ENCODE peak calls at places on chromosomes 16 and 17, in seven cellular contexts. U, H, T, F, X, Z and K are unnamed samples.

GRCh38 chr16:75821117-75821516 is 94.8 kb upstream of the CPHXL start:
- DNase-seq in H (no peak), Z (no peak), X (no peak), F (no peak), T (no peak), U (no peak), K (no peak)

GRCh38 chr16:75298252-75298651 is 46.8 kb upstream of the BCAR1 start:
- DNase-seq in Z (no peak), H (no peak), T (no peak), U (no peak), F (no peak), X (no peak), K (no peak)

GRCh38 chr16:65249768-65250167 is 127.9 kb upstream of the CDH11 start:
- DNase-seq in T (no peak), H (peak), U (no peak), X (no peak), F (no peak), Z (no peak), K (no peak)

GRCh38 chr17:70675070-70675590 is 505.8 kb downstream of the KCNJ2 start:
- DNase-seq in T (no peak), Z (no peak), X (no peak), H (no peak), U (no peak), F (no peak), K (no peak)

GRCh38 chr17:82212331-82213250 is at the start of gene CCDC57:
- DNase-seq in F (peak), H (peak), X (no peak), T (no peak), Z (peak), U (peak), K (no peak)

GRCh38 chr17:31373150-31374082 is 18.1 kb upstream of the RAB11FIP4 start:
- DNase-seq in X (peak), F (peak), H (peak), Z (peak), T (peak), U (no peak), K (no peak)

GRCh38 chr16:27324851-27325301 is 11.1 kb downstream of the IL4R start:
- DNase-seq in Z (no peak), T (no peak), H (no peak), U (no peak), F (peak), X (no peak), K (peak)

GRCh38 chr17:73956595-73957465 is 246.6 kb upstream of the RPL38 start:
- DNase-seq in T (no peak), H (no peak), U (peak), F (peak), X (no peak), Z (peak), K (no peak)

GRCh38 chr17:50386451-50386994 is 10.8 kb downstream of the LRRC59 start:
- DNase-seq in H (no peak), F (no peak), X (no peak), T (no peak), Z (no peak), U (no peak), K (no peak)

GRCh38 chr16:49546059-49546458 is 172.5 kb downstream of the C16orf78 start:
- DNase-seq in X (no peak), H (no peak), U (no peak), Z (no peak), F (no peak), T (no peak), K (no peak)

GRCh38 chr17:17412331-17412730 is 64.5 kb upstream of the MED9 start:
- DNase-seq in H (peak), T (no peak), U (peak), F (no peak), Z (no peak), X (peak), K (no peak)

GRCh38 chr17:57350266-57350665 is 93.9 kb downstream of the MSI2 start:
- DNase-seq in T (no peak), X (no peak), Z (no peak), H (no peak), U (no peak), F (no peak), K (no peak)

GRCh38 chr17:8176998-8177731 is 985 bp upstream of the TMEM107 start:
- DNase-seq in Z (no peak), H (no peak), X (no peak), T (no peak), U (no peak), F (peak), K (no peak)

GRCh38 chr17:46007461-46007965 is 8.5 kb downstream of the STH start:
- DNase-seq in F (no peak), X (no peak), H (no peak), T (no peak), U (no peak), Z (no peak), K (no peak)

GRCh38 chr16:30948087-30948955 is 547 bp upstream of the ORAI3 start:
- DNase-seq in X (peak), H (peak), Z (no peak), T (no peak), F (peak), U (peak), K (peak)

GRCh38 chr17:55168970-55169687 is 95.6 kb upstream of the HLF start:
- DNase-seq in T (peak), F (no peak), H (no peak), X (no peak), U (no peak), Z (no peak), K (no peak)

GRCh38 chr17:17004251-17004996 is 32.5 kb upstream of the TNFRSF13B start:
- DNase-seq in H (no peak), Z (no peak), X (no peak), F (no peak), U (peak), T (no peak), K (no peak)

GRCh38 chr17:63702223-63702577 is 2.3 kb upstream of the LIMD2 start:
- DNase-seq in H (no peak), T (no peak), X (no peak), F (no peak), Z (peak), U (peak), K (no peak)

GRCh38 chr17:80917716-80918560 is 73.7 kb upstream of the CHMP6 start:
- DNase-seq in Z (no peak), U (peak), X (no peak), F (no peak), H (no peak), T (no peak), K (peak)

GRCh38 chr16:79089735-79090284 is 510.7 kb downstream of the MAF start:
- DNase-seq in H (no peak), T (peak), F (no peak), X (no peak), Z (peak), U (no peak), K (no peak)

GRCh38 chr17:62672957-62673356 is 45.5 kb downstream of the MRC2 start:
- DNase-seq in U (no peak), X (no peak), F (no peak), H (no peak), T (no peak), Z (no peak), K (no peak)

GRCh38 chr16:57184890-57185445 is 871 bp downstream of the PSME3IP1 start:
- DNase-seq in F (peak), U (no peak), H (no peak), T (no peak), X (no peak), Z (no peak), K (no peak)

GRCh38 chr16:35431829-35432663 is 1972.6 kb downstream of the TP53TG3F start:
- DNase-seq in X (no peak), F (no peak), H (no peak), U (peak), T (no peak), Z (peak), K (no peak)

GRCh38 chr17:27381007-27381501 is 75.2 kb upstream of the KSR1 start:
- DNase-seq in U (peak), X (no peak), H (peak), T (peak), Z (peak), F (peak), K (peak)

GRCh38 chr17:79085154-79085920 is 10.7 kb downstream of the ENGASE start:
- DNase-seq in U (no peak), T (no peak), Z (no peak), F (no peak), X (no peak), H (no peak), K (no peak)

GRCh38 chr17:7336240-7337175 is at the start of gene ACAP1:
- DNase-seq in T (no peak), Z (peak), U (peak), X (no peak), F (no peak), H (no peak), K (no peak)

GRCh38 chr17:72150632-72151460 is 30.0 kb downstream of the SOX9 start:
- DNase-seq in F (peak), H (no peak), U (no peak), X (no peak), Z (no peak), T (no peak), K (no peak)

GRCh38 chr17:29347831-29348281 is 42.3 kb upstream of the TAOK1 start:
- DNase-seq in X (peak), Z (no peak), H (peak), F (no peak), T (no peak), U (no peak), K (no peak)

GRCh38 chr16:79176987-79177386 is 423.6 kb downstream of the MAF start:
- DNase-seq in U (no peak), F (no peak), H (no peak), X (no peak), T (no peak), Z (no peak), K (no peak)

GRCh38 chr16:54165174-54165911 is 121.2 kb downstream of the IRX3 start:
- DNase-seq in H (no peak), T (no peak), F (no peak), Z (no peak), U (no peak), X (no peak), K (no peak)

GRCh38 chr17:6471531-6472465 is 27.5 kb downstream of the PIMREG start:
- DNase-seq in X (no peak), H (peak), F (peak), T (no peak), Z (no peak), U (no peak), K (peak)

GRCh38 chr17:82559779-82560642 is 40.5 kb downstream of the FOXK2 start:
- DNase-seq in U (no peak), Z (no peak), H (no peak), F (no peak), X (no peak), T (no peak), K (no peak)

GRCh38 chr16:68539704-68540370 is 746 bp downstream of the ZFP90 start:
- DNase-seq in Z (peak), F (peak), X (no peak), T (no peak), H (peak), U (no peak), K (no peak)

GRCh38 chr16:48535831-48536599 is 74.0 kb downstream of the N4BP1 start:
- DNase-seq in T (peak), Z (peak), F (peak), H (peak), X (no peak), U (peak), K (no peak)

GRCh38 chr16:59973966-59974365 is 1239.8 kb upstream of the GOT2 start:
- DNase-seq in X (no peak), Z (no peak), F (no peak), T (no peak), U (no peak), H (peak), K (no peak)
- TF ChIP-seq CTCF in X (no peak), Z (no peak), F (no peak), T (no peak), U (no peak), H (no peak), K (no peak)

GRCh38 chr17:75764417-75764710 is 628 bp downstream of the GALK1 start:
- DNase-seq in X (no peak), F (no peak), U (no peak), Z (no peak), T (no peak), H (no peak), K (no peak)

GRCh38 chr17:75763269-75763607 is 1.8 kb downstream of the GALK1 start:
- DNase-seq in F (no peak), U (no peak), X (no peak), T (no peak), H (no peak), Z (no peak), K (no peak)

GRCh38 chr17:75765981-75766380 is 989 bp upstream of the GALK1 start:
- DNase-seq in U (no peak), F (no peak), X (no peak), T (no peak), H (no peak), Z (no peak), K (no peak)

GRCh38 chr17:75763613-75764416 is 1.2 kb downstream of the GALK1 start:
- DNase-seq in Z (no peak), U (no peak), F (no peak), X (no peak), T (no peak), H (no peak), K (no peak)

DNA sequence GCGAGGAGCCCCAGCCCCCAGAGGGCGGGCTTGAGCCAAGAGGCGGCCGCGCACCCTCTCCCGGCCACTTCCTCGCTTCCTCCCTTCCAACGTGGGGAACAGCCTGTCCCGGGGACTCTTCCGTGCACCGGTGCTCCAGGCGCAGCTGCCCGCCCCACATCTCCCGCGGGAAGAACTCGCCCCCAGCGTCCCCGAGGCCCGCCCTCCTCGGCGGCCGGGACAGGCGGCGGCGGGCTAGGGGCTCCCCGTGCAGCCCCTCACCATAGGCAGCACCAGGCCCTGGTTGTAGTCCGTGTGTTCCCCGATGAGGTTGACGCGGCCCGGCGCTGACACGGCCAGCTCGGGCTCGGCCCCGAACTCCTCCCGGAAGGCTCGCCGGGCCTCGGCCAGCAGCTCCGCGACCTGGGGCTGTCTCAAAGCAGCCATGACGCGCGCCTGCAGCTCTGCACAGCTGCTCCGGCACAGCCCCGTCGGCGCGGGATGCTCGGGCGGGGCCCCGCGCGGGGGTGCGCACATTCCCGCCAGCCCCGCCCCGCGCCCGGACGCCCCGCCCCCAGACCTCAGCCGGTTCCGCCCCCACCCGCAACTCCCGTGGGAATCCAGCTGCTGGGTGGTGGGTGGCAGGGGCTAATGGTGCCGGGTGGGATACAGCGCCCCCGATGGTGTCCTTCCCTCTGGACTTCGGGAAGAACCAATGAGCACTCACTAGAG is at the start of gene GALK1:
- DNase-seq in Z (peak), H (peak), X (no peak), U (peak), F (peak), T (no peak), K (peak)
- TF ChIP-seq CTCF in Z (peak), H (peak), X (peak), U (peak), F (peak), T (peak), K (no peak)

GRCh38 chr16:81478876-81479496 is 34.4 kb downstream of the CMIP start:
- DNase-seq in F (no peak), Z (peak), U (no peak), T (peak), H (no peak), X (no peak), K (no peak)
- TF ChIP-seq CTCF in F (no peak), Z (no peak), U (no peak), T (no peak), H (no peak), X (no peak), K (no peak)

DNA sequence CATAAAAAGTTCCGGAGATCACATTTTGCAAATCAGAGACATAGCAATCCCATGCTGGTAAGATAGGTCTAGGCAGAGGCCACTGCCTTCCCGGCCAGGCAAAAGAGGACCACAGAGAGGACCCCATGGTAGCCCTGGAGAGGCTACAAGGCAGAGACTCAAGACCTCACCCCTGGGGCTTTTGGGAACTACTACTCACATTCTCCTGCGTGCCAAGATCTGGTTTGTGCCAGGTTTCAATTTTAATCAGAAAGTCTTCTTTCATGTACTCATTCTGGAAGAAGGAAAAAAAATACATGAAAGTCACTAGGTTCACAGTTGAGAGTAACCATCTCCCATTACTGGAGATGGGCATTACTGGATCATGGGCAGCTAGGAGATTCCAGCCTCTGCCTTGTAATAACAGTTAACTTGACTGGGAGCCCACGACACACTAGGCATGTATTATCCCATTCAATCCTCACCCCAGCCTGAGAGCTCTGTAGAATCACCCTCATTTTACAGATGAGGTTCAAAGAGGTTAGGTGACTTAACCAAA is 21.2 kb downstream of the PITPNA start:
- DNase-seq in U (no peak), H (no peak), T (no peak), X (no peak), F (no peak), Z (no peak), K (no peak)
- TF ChIP-seq CTCF in U (no peak), H (no peak), T (no peak), X (no peak), F (no peak), Z (no peak), K (no peak)